ENCODE peak calls at places on chromosomes 16 and 17, in nine cellular contexts. One of them, this sample, is unnamed.

GRCh38 chr16:25413962-25414361 is 156.3 kb upstream of the ZKSCAN2 start:
- DNase-seq in sigmoid colon: no peak
- DNase-seq in heart left ventricle: no peak
- DNase-seq in ovary: no peak
- DNase-seq in A673: peak; percentile 60
- DNase-seq in effector memory CD4-positive, alpha-beta T cell: no peak
- DNase-seq in A549: no peak
- DNase-seq in fibroblast of lung: no peak
- DNase-seq in testis: no peak
- DNase-seq in this sample: no peak

GRCh38 chr16:180921-181667 is 835 bp downstream of the HBQ1 start:
- DNase-seq in sigmoid colon: peak; percentile 81
- DNase-seq in heart left ventricle: peak; percentile 56
- DNase-seq in ovary: peak; percentile 87
- DNase-seq in A673: peak; percentile 92
- DNase-seq in effector memory CD4-positive, alpha-beta T cell: peak; percentile 73
- DNase-seq in A549: peak; percentile 88
- DNase-seq in fibroblast of lung: peak; percentile 57
- DNase-seq in testis: peak; percentile 85
- DNase-seq in this sample: peak; percentile 88

GRCh38 chr17:63830904-63831491 is 3.5 kb upstream of the FTSJ3 start:
- DNase-seq in sigmoid colon: no peak
- DNase-seq in heart left ventricle: no peak
- DNase-seq in ovary: no peak
- DNase-seq in A673: no peak
- DNase-seq in effector memory CD4-positive, alpha-beta T cell: no peak
- DNase-seq in A549: no peak
- DNase-seq in fibroblast of lung: no peak
- DNase-seq in testis: no peak
- DNase-seq in this sample: no peak

GRCh38 chr16:81266680-81267095 is 28.2 kb downstream of the BCO1 start:
- DNase-seq in sigmoid colon: no peak
- DNase-seq in heart left ventricle: no peak
- DNase-seq in ovary: no peak
- DNase-seq in A673: no peak
- DNase-seq in effector memory CD4-positive, alpha-beta T cell: no peak
- DNase-seq in A549: no peak
- DNase-seq in fibroblast of lung: no peak
- DNase-seq in testis: no peak
- DNase-seq in this sample: no peak

GRCh38 chr17:63426041-63426916 is 19.8 kb downstream of the CYB561 start:
- DNase-seq in sigmoid colon: peak; percentile 42
- DNase-seq in heart left ventricle: no peak
- DNase-seq in ovary: peak; percentile 23
- DNase-seq in A673: no peak
- DNase-seq in effector memory CD4-positive, alpha-beta T cell: no peak
- DNase-seq in A549: no peak
- DNase-seq in fibroblast of lung: no peak
- DNase-seq in testis: no peak
- DNase-seq in this sample: no peak

GRCh38 chr17:75738218-75738802 is 17.1 kb downstream of the ITGB4 start:
- DNase-seq in sigmoid colon: no peak
- DNase-seq in heart left ventricle: no peak
- DNase-seq in ovary: no peak
- DNase-seq in A673: no peak
- DNase-seq in effector memory CD4-positive, alpha-beta T cell: no peak
- DNase-seq in A549: no peak
- DNase-seq in fibroblast of lung: no peak
- DNase-seq in testis: no peak
- DNase-seq in this sample: peak; percentile 53

GRCh38 chr16:53744449-53744848 is 40.5 kb downstream of the FTO start:
- DNase-seq in sigmoid colon: no peak
- DNase-seq in heart left ventricle: no peak
- DNase-seq in ovary: no peak
- DNase-seq in A673: peak; percentile 31
- DNase-seq in effector memory CD4-positive, alpha-beta T cell: peak; percentile 2
- DNase-seq in A549: no peak
- DNase-seq in fibroblast of lung: no peak
- DNase-seq in testis: no peak
- DNase-seq in this sample: no peak

GRCh38 chr16:71565812-71566700 is 10.8 kb downstream of the TAT start:
- DNase-seq in sigmoid colon: no peak
- DNase-seq in heart left ventricle: no peak
- DNase-seq in ovary: no peak
- DNase-seq in A673: no peak
- DNase-seq in effector memory CD4-positive, alpha-beta T cell: no peak
- DNase-seq in A549: no peak
- DNase-seq in fibroblast of lung: no peak
- DNase-seq in testis: no peak
- DNase-seq in this sample: no peak

GRCh38 chr16:85400305-85401205 is 212.6 kb upstream of the GSE1 start:
- DNase-seq in sigmoid colon: peak; percentile 40
- DNase-seq in heart left ventricle: no peak
- DNase-seq in ovary: peak; percentile 31
- DNase-seq in A673: no peak
- DNase-seq in effector memory CD4-positive, alpha-beta T cell: no peak
- DNase-seq in A549: no peak
- DNase-seq in fibroblast of lung: no peak
- DNase-seq in testis: peak; percentile 8
- DNase-seq in this sample: peak; percentile 31

GRCh38 chr16:85401917-85402766 is 211.0 kb upstream of the GSE1 start:
- DNase-seq in sigmoid colon: peak; percentile 54
- DNase-seq in heart left ventricle: no peak
- DNase-seq in ovary: peak; percentile 31
- DNase-seq in A673: no peak
- DNase-seq in effector memory CD4-positive, alpha-beta T cell: no peak
- DNase-seq in A549: no peak
- DNase-seq in fibroblast of lung: no peak
- DNase-seq in testis: peak; percentile 14
- DNase-seq in this sample: peak; percentile 11

GRCh38 chr16:85403693-85404092 is 209.4 kb upstream of the GSE1 start:
- DNase-seq in sigmoid colon: peak; percentile 50
- DNase-seq in heart left ventricle: no peak
- DNase-seq in ovary: peak; percentile 11
- DNase-seq in A673: peak; percentile 43
- DNase-seq in effector memory CD4-positive, alpha-beta T cell: no peak
- DNase-seq in A549: peak; percentile 28
- DNase-seq in fibroblast of lung: no peak
- DNase-seq in testis: peak; percentile 14
- DNase-seq in this sample: peak; percentile 2

GRCh38 chr16:85401370-85401916 is 211.7 kb upstream of the GSE1 start:
- DNase-seq in sigmoid colon: peak; percentile 58
- DNase-seq in heart left ventricle: no peak
- DNase-seq in ovary: peak; percentile 30
- DNase-seq in A673: no peak
- DNase-seq in effector memory CD4-positive, alpha-beta T cell: no peak
- DNase-seq in A549: no peak
- DNase-seq in fibroblast of lung: no peak
- DNase-seq in testis: peak; percentile 8
- DNase-seq in this sample: peak; percentile 7

DNA sequence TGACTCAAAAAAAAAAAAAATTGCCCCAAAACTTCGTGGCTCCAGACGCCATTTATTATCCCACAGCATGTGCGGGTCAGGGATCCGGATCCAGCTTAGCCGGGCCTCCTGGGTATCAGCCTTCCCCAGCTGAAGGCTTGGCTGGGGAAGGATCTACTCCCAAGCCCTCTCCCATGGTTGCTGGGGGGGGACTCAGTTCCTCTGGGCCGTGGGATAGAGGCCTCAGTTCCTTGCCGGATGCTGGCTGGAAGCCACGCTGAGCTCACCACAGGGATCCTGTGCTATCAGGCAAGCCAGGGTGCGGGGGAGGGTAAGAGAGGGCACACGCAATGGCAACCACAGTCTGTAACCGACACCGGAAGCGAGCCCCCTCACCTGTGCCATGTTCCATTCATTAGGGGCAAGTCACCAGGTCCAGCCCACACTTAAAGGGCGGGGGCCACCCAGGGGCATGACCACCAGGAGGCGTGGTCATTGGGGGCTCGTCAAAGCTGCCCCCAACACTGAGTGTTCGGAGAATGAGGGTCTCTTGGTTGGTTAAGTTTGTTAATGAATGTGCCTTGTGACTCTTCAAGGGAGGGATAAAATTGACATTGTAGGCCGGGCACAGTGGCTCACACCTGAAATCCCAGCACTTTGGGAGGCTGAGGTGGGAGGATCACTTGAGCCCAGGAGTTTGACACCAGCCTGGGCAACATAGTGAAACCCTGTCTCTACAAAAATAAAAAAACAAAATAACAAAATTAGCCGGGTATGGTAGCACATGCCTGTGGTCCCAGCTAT is 210.0 kb upstream of the GSE1 start:
- DNase-seq in sigmoid colon: peak; percentile 69
- DNase-seq in heart left ventricle: peak; percentile 76
- DNase-seq in ovary: peak; percentile 68
- DNase-seq in A673: peak; percentile 89
- DNase-seq in effector memory CD4-positive, alpha-beta T cell: no peak
- DNase-seq in A549: no peak
- DNase-seq in fibroblast of lung: peak; percentile 63
- DNase-seq in testis: peak; percentile 76
- DNase-seq in this sample: peak; percentile 89
- H3K4me1 ChIP-seq in sigmoid colon: peaks cover 8% of the 10 kb centered on the region
- H3K4me1 ChIP-seq in heart left ventricle: peaks cover 14% of the 10 kb centered on the region
- H3K4me1 ChIP-seq in ovary: peaks cover 2% of the 10 kb centered on the region
- H3K4me1 ChIP-seq in A673: peaks cover 23% of the 10 kb centered on the region
- H3K4me1 ChIP-seq in effector memory CD4-positive, alpha-beta T cell: no peaks in the 10 kb centered on the region
- H3K4me1 ChIP-seq in A549: no peaks in the 10 kb centered on the region
- H3K4me1 ChIP-seq in fibroblast of lung: peaks cover 4% of the 10 kb centered on the region
- H3K4me1 ChIP-seq in testis: peaks cover 7% of the 10 kb centered on the region
- H3K4me1 ChIP-seq in this sample: no peaks in the 10 kb centered on the region

GRCh38 chr17:58417300-58418092 is at the start of gene RNF43:
- DNase-seq in sigmoid colon: peak; percentile 95
- DNase-seq in heart left ventricle: peak; percentile 82
- DNase-seq in ovary: peak; percentile 84
- DNase-seq in A673: peak; percentile 90
- DNase-seq in effector memory CD4-positive, alpha-beta T cell: peak; percentile 77
- DNase-seq in A549: peak; percentile 96
- DNase-seq in fibroblast of lung: peak; percentile 83
- DNase-seq in testis: peak; percentile 98
- DNase-seq in this sample: peak; percentile 92

GRCh38 chr17:58415371-58416055 is 1.8 kb downstream of the RNF43 start:
- DNase-seq in sigmoid colon: no peak
- DNase-seq in heart left ventricle: no peak
- DNase-seq in ovary: no peak
- DNase-seq in A673: no peak
- DNase-seq in effector memory CD4-positive, alpha-beta T cell: no peak
- DNase-seq in A549: no peak
- DNase-seq in fibroblast of lung: no peak
- DNase-seq in testis: peak; percentile 71
- DNase-seq in this sample: peak; percentile 47

GRCh38 chr17:58414596-58414997 is 2.7 kb downstream of the RNF43 start:
- DNase-seq in sigmoid colon: no peak
- DNase-seq in heart left ventricle: no peak
- DNase-seq in ovary: no peak
- DNase-seq in A673: no peak
- DNase-seq in effector memory CD4-positive, alpha-beta T cell: no peak
- DNase-seq in A549: no peak
- DNase-seq in fibroblast of lung: no peak
- DNase-seq in testis: peak; percentile 32
- DNase-seq in this sample: no peak

GRCh38 chr17:58416396-58416795 is 938 bp downstream of the RNF43 start:
- DNase-seq in sigmoid colon: no peak
- DNase-seq in heart left ventricle: no peak
- DNase-seq in ovary: no peak
- DNase-seq in A673: no peak
- DNase-seq in effector memory CD4-positive, alpha-beta T cell: no peak
- DNase-seq in A549: no peak
- DNase-seq in fibroblast of lung: no peak
- DNase-seq in testis: no peak
- DNase-seq in this sample: no peak

DNA sequence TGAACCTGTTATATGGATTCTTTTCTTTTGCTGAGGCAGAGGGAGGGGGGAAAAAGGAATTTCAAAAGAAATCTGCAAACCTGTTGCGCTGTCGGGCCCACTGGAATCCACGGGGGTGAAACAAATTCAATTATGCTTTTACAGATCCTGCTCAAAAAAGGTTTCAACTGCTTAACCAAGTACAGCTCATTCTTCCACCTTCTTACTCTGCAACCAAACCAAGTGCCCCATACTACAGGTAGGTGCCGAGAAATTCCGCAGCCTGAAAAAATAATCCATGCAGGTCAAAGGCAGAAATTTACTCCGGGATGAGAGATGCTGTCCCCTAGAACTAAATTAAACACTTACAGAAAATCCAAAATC is 416 bp downstream of the RNF43 start:
- DNase-seq in sigmoid colon: no peak
- DNase-seq in heart left ventricle: no peak
- DNase-seq in ovary: no peak
- DNase-seq in A673: no peak
- DNase-seq in effector memory CD4-positive, alpha-beta T cell: no peak
- DNase-seq in A549: no peak
- DNase-seq in fibroblast of lung: no peak
- DNase-seq in testis: no peak
- DNase-seq in this sample: no peak
- H3K4me3 ChIP-seq in sigmoid colon: peak overlapping the region; percentile 42
- H3K4me3 ChIP-seq in heart left ventricle: peak overlapping the region; percentile 20
- H3K4me3 ChIP-seq in ovary: peak overlapping the region; percentile 25
- H3K4me3 ChIP-seq in A673: peak overlapping the region; percentile 26
- H3K4me3 ChIP-seq in effector memory CD4-positive, alpha-beta T cell: no peak overlapping the region
- H3K4me3 ChIP-seq in A549: peak overlapping the region; percentile 47
- H3K4me3 ChIP-seq in fibroblast of lung: no peak overlapping the region
- H3K4me3 ChIP-seq in testis: no peak overlapping the region
- H3K4me3 ChIP-seq in this sample: peak overlapping the region; percentile 36

DNA sequence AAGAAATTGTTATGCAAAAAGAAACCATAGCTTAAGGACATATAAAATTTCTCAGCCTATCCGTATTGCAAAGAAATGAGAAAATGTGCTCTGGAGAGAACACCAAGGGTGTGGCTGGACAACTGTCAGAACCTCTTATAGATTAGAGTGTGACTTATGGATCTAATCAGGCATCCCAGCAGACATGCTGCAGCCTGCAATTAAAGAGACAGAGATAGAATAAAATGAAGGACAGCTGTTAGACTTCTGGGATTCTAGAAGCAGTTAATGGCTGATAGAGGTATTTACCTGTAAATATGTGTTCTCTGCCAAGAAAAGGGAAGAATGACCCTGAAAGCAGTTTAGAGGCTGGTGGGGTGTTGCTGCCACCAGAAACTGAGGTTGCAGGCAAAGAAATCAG is 160.1 kb upstream of the KIF2B start:
- DNase-seq in sigmoid colon: no peak
- DNase-seq in heart left ventricle: no peak
- DNase-seq in ovary: no peak
- DNase-seq in A673: no peak
- DNase-seq in effector memory CD4-positive, alpha-beta T cell: no peak
- DNase-seq in A549: no peak
- DNase-seq in fibroblast of lung: no peak
- DNase-seq in testis: no peak
- DNase-seq in this sample: no peak
- H3K9me3 ChIP-seq in sigmoid colon: no peaks in the 10 kb centered on the region
- H3K9me3 ChIP-seq in heart left ventricle: no peaks in the 10 kb centered on the region
- H3K9me3 ChIP-seq in ovary: no peaks in the 10 kb centered on the region
- H3K9me3 ChIP-seq in A673: peaks cover 6% of the 10 kb centered on the region
- H3K9me3 ChIP-seq in effector memory CD4-positive, alpha-beta T cell: no peaks in the 10 kb centered on the region
- H3K9me3 ChIP-seq in A549: peaks cover 5% of the 10 kb centered on the region
- H3K9me3 ChIP-seq in fibroblast of lung: no peaks in the 10 kb centered on the region
- H3K9me3 ChIP-seq in testis: no peaks in the 10 kb centered on the region
- H3K9me3 ChIP-seq in this sample: no peaks in the 10 kb centered on the region

DNA sequence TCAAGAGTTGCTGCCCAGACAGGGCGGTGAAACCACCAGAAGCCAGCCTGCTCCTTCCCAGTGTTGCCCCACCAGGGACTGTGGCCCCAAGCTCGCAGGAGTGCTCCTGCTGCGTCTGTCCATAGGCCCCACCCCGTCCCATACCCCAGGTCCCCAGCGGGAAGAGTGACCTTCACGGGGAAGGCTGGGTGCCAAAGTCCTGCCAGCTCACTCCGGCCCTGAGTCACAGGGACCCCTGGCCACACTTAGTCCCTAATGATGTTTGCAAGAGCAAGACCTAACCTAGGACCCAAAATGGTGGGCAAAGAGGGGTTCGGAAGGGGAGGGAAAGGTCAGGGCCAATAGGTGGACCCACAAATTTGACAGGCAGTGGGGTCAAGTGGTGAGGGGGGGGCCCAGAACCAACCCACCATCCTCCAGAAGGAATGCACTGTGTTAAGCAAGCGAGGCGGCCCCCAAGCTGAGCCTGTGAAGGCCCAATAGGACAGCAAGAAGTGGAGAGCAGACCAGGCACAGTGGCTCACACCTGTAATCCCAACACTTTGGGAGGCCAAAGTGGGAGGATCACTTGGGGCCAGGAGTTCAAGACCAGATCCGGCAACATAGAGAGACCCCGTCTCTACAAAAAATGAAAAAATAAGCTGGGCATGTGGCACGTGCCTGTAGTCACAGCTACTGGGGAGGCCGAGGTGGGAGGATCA is 3.3 kb downstream of the DOK4 start:
- DNase-seq in sigmoid colon: no peak
- DNase-seq in heart left ventricle: no peak
- DNase-seq in ovary: no peak
- DNase-seq in A673: no peak
- DNase-seq in effector memory CD4-positive, alpha-beta T cell: no peak
- DNase-seq in A549: no peak
- DNase-seq in fibroblast of lung: no peak
- DNase-seq in testis: no peak
- DNase-seq in this sample: no peak
- H3K4me1 ChIP-seq in sigmoid colon: peaks cover 37% of the 10 kb centered on the region
- H3K4me1 ChIP-seq in heart left ventricle: peaks cover 46% of the 10 kb centered on the region
- H3K4me1 ChIP-seq in ovary: peaks cover 25% of the 10 kb centered on the region
- H3K4me1 ChIP-seq in A673: peaks cover 15% of the 10 kb centered on the region
- H3K4me1 ChIP-seq in effector memory CD4-positive, alpha-beta T cell: peaks cover 8% of the 10 kb centered on the region
- H3K4me1 ChIP-seq in A549: peaks cover 77% of the 10 kb centered on the region
- H3K4me1 ChIP-seq in fibroblast of lung: peaks cover 16% of the 10 kb centered on the region
- H3K4me1 ChIP-seq in testis: peaks cover 37% of the 10 kb centered on the region
- H3K4me1 ChIP-seq in this sample: peaks cover 16% of the 10 kb centered on the region

This sample was measured in right cardiac atrium.